ENCODE peak calls at places on chromosomes 4 and X, in five cellular contexts. F, J, D, Z and B are unnamed samples.

GRCh38 chrX:68989865-68990606 is 161.2 kb downstream of the EFNB1 start:
- DNase-seq in F (peak; percentile 36), J (no peak), D (peak; percentile 83), Z (peak; percentile 25), B (no peak)

GRCh38 chr4:185398618-185399017 is 2.0 kb downstream of the ANKRD37 start:
- DNase-seq in F (no peak), J (no peak), D (no peak), Z (no peak), B (no peak)

GRCh38 chrX:100512471-100512870 is 72.3 kb upstream of the TNMD start:
- DNase-seq in F (no peak), J (no peak), D (no peak), Z (no peak), B (no peak)

GRCh38 chr4:13386405-13387107 is 97.6 kb downstream of the RAB28 start:
- DNase-seq in F (no peak), J (no peak), D (no peak), Z (no peak), B (no peak)

GRCh38 chr4:8478801-8479744 is 38.5 kb downstream of the TRMT44 start:
- DNase-seq in F (no peak), J (no peak), D (no peak), Z (no peak), B (no peak)

GRCh38 chr4:140704964-140705363 is 51.2 kb downstream of the TBC1D9 start:
- DNase-seq in F (no peak), J (no peak), D (no peak), Z (no peak), B (no peak)

GRCh38 chr4:45280121-45280520 is 553.8 kb upstream of the GNPDA2 start:
- DNase-seq in F (no peak), J (no peak), D (no peak), Z (no peak), B (no peak)

GRCh38 chr4:187172340-187172761 is 448.7 kb upstream of the FAT1 start:
- DNase-seq in F (peak; percentile 43), J (peak; percentile 35), D (no peak), Z (no peak), B (no peak)

GRCh38 chr4:107760281-107760947 is 40.4 kb upstream of the PAPSS1 start:
- DNase-seq in F (no peak), J (peak; percentile 67), D (no peak), Z (peak; percentile 12), B (no peak)

GRCh38 chr4:185834778-185835177 is 22.8 kb upstream of the SORBS2 start:
- DNase-seq in F (no peak), J (no peak), D (no peak), Z (no peak), B (no peak)

GRCh38 chr4:121822796-121823504 is 733 bp downstream of the CCNA2 start:
- DNase-seq in F (peak; percentile 32), J (peak; percentile 25), D (peak; percentile 32), Z (no peak), B (no peak)

GRCh38 chr4:61740950-61741638 is 541.0 kb downstream of the ADGRL3 start:
- DNase-seq in F (no peak), J (no peak), D (no peak), Z (no peak), B (no peak)

GRCh38 chrX:44183329-44183728 is 160.1 kb downstream of the EFHC2 start:
- DNase-seq in F (peak; percentile 2), J (no peak), D (no peak), Z (no peak), B (no peak)

GRCh38 chrX:63784902-63785692 is at the start of gene ARHGEF9:
- DNase-seq in F (no peak), J (peak; percentile 16), D (peak; percentile 72), Z (peak; percentile 22), B (no peak)

GRCh38 chr4:47466061-47466785 is 2.7 kb upstream of the COMMD8 start:
- DNase-seq in F (no peak), J (no peak), D (no peak), Z (no peak), B (no peak)

GRCh38 chr4:47465008-47465407 is 1.5 kb upstream of the COMMD8 start:
- DNase-seq in F (no peak), J (no peak), D (no peak), Z (no peak), B (no peak)

GRCh38 chr4:47463235-47463956 is at the start of gene COMMD8:
- DNase-seq in F (peak; percentile 93), J (peak; percentile 98), D (peak; percentile 98), Z (peak; percentile 97), B (peak; percentile 70)

GRCh38 chr4:47462799-47463234 is 685 bp downstream of the COMMD8 start:
- DNase-seq in F (no peak), J (no peak), D (no peak), Z (no peak), B (no peak)
- H3K27ac ChIP-seq in F (peak overlapping the region; percentile 32), J (peak overlapping the region; percentile 92), D (no peak overlapping the region), Z (peak overlapping the region; percentile 77), B (peak overlapping the region; percentile 72)

DNA sequence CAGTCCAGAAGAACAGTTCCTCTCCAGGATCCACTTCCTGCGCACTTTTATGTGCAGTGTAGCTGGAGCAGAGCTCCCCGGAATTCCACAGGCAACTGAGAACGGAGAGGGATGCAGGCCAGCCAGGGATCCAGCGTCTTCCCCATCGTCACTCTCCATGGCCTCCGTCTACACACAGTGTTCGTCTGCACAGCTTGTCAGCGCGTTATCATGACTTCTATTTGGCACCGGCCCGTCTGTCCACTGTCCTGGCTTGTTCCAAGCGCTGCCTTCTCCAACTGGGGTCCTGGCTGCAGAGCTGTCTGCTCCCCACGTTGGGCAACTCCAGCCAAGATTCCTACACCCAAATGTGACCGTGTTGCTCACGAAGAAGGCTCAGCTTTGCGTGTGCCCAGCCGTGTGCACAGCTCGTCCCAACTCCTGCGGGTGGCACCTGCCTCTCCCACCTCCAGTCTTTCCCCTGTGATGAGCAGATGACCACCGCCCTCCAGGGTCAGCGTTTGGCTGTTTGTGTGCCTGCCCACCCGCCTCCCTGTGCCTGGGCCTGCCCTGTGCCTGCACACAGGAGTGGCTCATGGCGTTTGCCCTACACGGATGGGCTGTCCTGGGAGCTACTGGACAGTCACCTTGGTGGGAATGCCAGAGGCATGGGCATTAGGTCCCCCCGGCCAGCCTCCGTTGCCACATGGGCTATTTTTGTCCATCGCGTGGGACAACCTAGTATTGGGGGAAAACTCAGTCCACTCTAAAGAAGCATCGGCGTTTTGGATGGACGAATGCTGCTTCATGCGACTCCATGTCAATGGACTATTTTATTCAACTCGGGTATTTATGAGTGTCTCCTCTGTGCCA is 2.2 kb upstream of the CTBP1 start:
- DNase-seq in F (no peak), J (no peak), D (no peak), Z (no peak), B (no peak)
- H3K27ac ChIP-seq in F (no peak overlapping the region), J (no peak overlapping the region), D (no peak overlapping the region), Z (peak overlapping the region; percentile 98), B (no peak overlapping the region)

GRCh38 chr4:1859389-1859753 is 3.4 kb upstream of the LETM1 start:
- DNase-seq in F (no peak), J (no peak), D (no peak), Z (no peak), B (no peak)

GRCh38 chr4:1856920-1857699 is 1.2 kb upstream of the LETM1 start:
- DNase-seq in F (no peak), J (peak; percentile 44), D (no peak), Z (peak; percentile 32), B (no peak)

GRCh38 chr4:1855334-1856070 is 454 bp downstream of the LETM1 start:
- DNase-seq in F (no peak), J (peak; percentile 37), D (no peak), Z (peak; percentile 47), B (no peak)

GRCh38 chr4:1856071-1856919 is at the start of gene LETM1:
- DNase-seq in F (peak; percentile 97), J (peak; percentile 98), D (peak; percentile 95), Z (peak; percentile 96), B (peak; percentile 77)

DNA sequence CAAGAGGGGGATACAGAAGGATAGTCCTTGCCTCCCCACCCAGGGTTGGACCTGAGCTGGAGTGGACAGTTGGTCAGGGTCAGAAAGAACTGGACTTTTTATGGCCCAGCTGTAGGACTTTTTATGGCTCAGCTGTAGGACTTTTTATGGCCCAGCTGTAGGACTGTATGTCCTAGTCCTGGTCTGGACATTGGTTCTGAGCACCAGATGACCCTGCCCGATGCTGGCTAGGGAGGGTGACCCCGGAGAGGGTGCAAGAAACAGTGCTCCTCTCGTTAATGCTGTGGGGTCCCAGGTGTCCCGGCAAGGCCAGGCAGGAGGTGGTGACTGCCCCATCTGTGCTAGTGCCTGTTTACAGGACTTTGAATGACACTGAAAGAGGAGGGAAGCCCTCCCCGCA is 2.0 kb upstream of the LETM1 start:
- DNase-seq in F (no peak), J (peak; percentile 28), D (no peak), Z (no peak), B (no peak)
- H3K27ac ChIP-seq in F (no peak overlapping the region), J (peak overlapping the region; percentile 91), D (no peak overlapping the region), Z (no peak overlapping the region), B (no peak overlapping the region)

GRCh38 chr4:38154251-38154650 is 194.1 kb downstream of the PTTG2 start:
- DNase-seq in F (no peak), J (peak; percentile 21), D (no peak), Z (no peak), B (no peak)
- H3K27ac ChIP-seq in F (no peak overlapping the region), J (peak overlapping the region; percentile 87), D (no peak overlapping the region), Z (peak overlapping the region; percentile 69), B (peak overlapping the region; percentile 50)

DNA sequence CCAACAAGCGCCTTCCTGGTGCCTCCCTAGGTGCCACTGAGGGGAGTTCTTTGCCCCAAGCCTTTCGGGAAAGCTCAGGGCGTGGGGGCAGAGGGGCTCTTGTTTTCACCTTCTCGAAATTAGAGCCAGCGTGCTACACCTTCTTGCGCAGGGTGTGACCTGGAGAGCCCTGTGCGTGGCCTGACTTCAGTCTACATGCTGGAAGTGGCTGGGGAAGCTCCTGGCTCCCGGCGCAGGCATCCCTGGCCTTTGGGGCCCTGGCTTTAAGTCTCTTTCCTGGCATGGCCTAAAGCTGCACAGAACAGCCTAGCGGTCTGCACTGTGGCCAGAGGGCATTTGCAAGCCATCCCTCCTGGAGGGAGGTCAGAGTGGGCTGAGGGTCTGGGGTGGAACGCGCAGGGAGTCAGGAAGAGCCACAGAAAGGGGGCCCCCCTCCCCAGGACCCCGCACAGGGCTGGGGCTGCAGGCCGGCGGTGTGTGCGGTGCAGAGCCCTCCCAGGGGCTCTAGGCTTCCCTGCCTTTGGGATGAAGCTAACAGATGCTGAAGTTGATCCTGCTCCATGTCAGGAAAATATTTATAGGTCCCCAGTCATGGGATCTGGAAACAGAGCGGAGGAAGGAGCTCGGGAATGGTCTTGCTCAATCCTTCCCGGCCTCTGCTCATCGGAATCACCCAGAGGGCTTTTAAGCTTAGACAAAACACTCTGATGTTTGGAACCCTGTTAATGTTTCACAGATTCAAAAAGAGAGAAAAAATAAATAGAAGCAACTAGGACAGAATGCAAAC is 781 bp upstream of the SPON2 start:
- DNase-seq in F (no peak), J (no peak), D (peak; percentile 59), Z (no peak), B (no peak)
- H3K27ac ChIP-seq in F (no peak overlapping the region), J (peak overlapping the region; percentile 75), D (no peak overlapping the region), Z (peak overlapping the region; percentile 63), B (no peak overlapping the region)